ENCODE peak calls at places on chromosomes 2 and 18, in six cellular contexts. Q, I, Y, Z, S and X are unnamed samples.

GRCh38 chr2:67159929-67160328 is 237.2 kb upstream of the ETAA1 start:
- ATAC-seq in S (no peak), Y (peak), I (peak), Q (no peak), Z (no peak), X (no peak)

GRCh38 chr2:162817921-162818320 is 20.6 kb downstream of the KCNH7 start:
- ATAC-seq in Z (no peak), Q (no peak), Y (no peak), I (no peak), S (no peak), X (no peak)

GRCh38 chr2:64329848-64330247 is 124.1 kb upstream of the LGALSL start:
- ATAC-seq in S (peak), Q (peak), Y (peak), Z (no peak), I (no peak), X (no peak)

GRCh38 chr2:32647180-32647651 is 19.4 kb downstream of the TTC27 start:
- ATAC-seq in I (no peak), Q (no peak), Z (no peak), S (no peak), Y (peak), X (no peak)

GRCh38 chr18:49866680-49867079 is 53.3 kb upstream of the ACAA2 start:
- ATAC-seq in Q (no peak), Z (no peak), Y (no peak), S (no peak), I (no peak), X (no peak)

GRCh38 chr2:7498927-7499489 is 581.8 kb downstream of the RNF144A start:
- ATAC-seq in Y (no peak), S (no peak), I (peak), Q (no peak), Z (no peak), X (no peak)

GRCh38 chr2:43020990-43021677 is 205.3 kb downstream of the ZFP36L2 start:
- ATAC-seq in Z (no peak), Q (no peak), Y (no peak), S (no peak), I (no peak), X (no peak)

GRCh38 chr2:151789055-151789834 is 39.0 kb downstream of the ARL5A start:
- ATAC-seq in S (no peak), Y (no peak), I (no peak), Z (no peak), Q (no peak), X (no peak)

GRCh38 chr2:28430790-28431418 is 38.2 kb downstream of the FOSL2 start:
- ATAC-seq in Q (no peak), Z (no peak), Y (no peak), S (no peak), I (no peak), X (peak)

GRCh38 chr2:20447437-20448245 is 767 bp downstream of the RHOB start:
- ATAC-seq in Q (peak), Z (peak), I (no peak), Y (peak), S (peak), X (peak)

GRCh38 chr2:62313433-62314227 is 117.7 kb downstream of the B3GNT2 start:
- ATAC-seq in Y (no peak), Z (no peak), I (peak), Q (peak), S (no peak), X (peak)